ENCODE peak calls at places on chromosomes 4 and X, in five cellular contexts. X is esophagus squamous epithelium, Q is left lung, I is endothelial cell, T is GM13976. G is an unnamed sample.

GRCh38 chr4:1247811-1248261 is 1.1 kb downstream of the CTBP1 start:
- DNase-seq in X (no peak), Q (no peak), I (no peak), T (no peak), G (peak; percentile 7)

GRCh38 chrX:132708529-132708928 is 219.7 kb upstream of the MBNL3 start:
- DNase-seq in X (no peak), Q (no peak), I (no peak), T (no peak), G (no peak)

GRCh38 chr4:69649629-69650028 is 3.4 kb downstream of the UGT2A1 start:
- DNase-seq in X (no peak), Q (no peak), I (no peak), T (no peak), G (no peak)

GRCh38 chrX:23752740-23753435 is 9.8 kb upstream of the ACOT9 start:
- DNase-seq in X (no peak), Q (no peak), I (no peak), T (no peak), G (no peak)

GRCh38 chr4:70651864-70652506 is 14.3 kb downstream of the JCHAIN start:
- DNase-seq in X (no peak), Q (no peak), I (no peak), T (peak; percentile 50), G (peak; percentile 45)

GRCh38 chrX:50497067-50497466 is 26.4 kb upstream of the DGKK start:
- DNase-seq in X (no peak), Q (no peak), I (no peak), T (no peak), G (no peak)

GRCh38 chr4:182170417-182170935 is 72.7 kb upstream of the TENM3 start:
- DNase-seq in X (no peak), Q (no peak), I (no peak), T (no peak), G (no peak)

GRCh38 chrX:8815460-8816065 is 14.4 kb upstream of the FAM9A start:
- DNase-seq in X (no peak), Q (no peak), I (peak; percentile 50), T (peak; percentile 32), G (peak; percentile 27)

GRCh38 chrX:13377537-13377936 is 57.7 kb upstream of the ATXN3L start:
- DNase-seq in X (no peak), Q (no peak), I (no peak), T (no peak), G (no peak)

GRCh38 chr4:8247047-8247930 is 22.3 kb upstream of the HTRA3 start:
- DNase-seq in X (no peak), Q (no peak), I (no peak), T (no peak), G (no peak)

GRCh38 chrX:150944233-150944632 is 38.9 kb upstream of the HMGB3 start:
- DNase-seq in X (no peak), Q (no peak), I (no peak), T (no peak), G (no peak)

GRCh38 chr4:183328832-183329231 is 6.6 kb upstream of the CLDN24 start:
- DNase-seq in X (no peak), Q (no peak), I (no peak), T (no peak), G (no peak)

GRCh38 chr4:71294301-71294700 is 44.5 kb upstream of the SLC4A4 start:
- DNase-seq in X (no peak), Q (no peak), I (no peak), T (no peak), G (no peak)

GRCh38 chrX:110759785-110760184 is 35.8 kb downstream of the CHRDL1 start:
- DNase-seq in X (no peak), Q (no peak), I (no peak), T (no peak), G (no peak)

GRCh38 chr4:40719008-40719623 is 30.6 kb upstream of the NSUN7 start:
- DNase-seq in X (no peak), Q (no peak), I (no peak), T (peak; percentile 58), G (peak; percentile 86)
- TF ChIP-seq CTCF in X (no peak), Q (peak; percentile 18), I (no peak), T (peak; percentile 38), G (peak; percentile 78)

GRCh38 chrX:3788494-3789233 is 75.2 kb upstream of the PRKX start:
- DNase-seq in X (no peak), Q (no peak), I (peak; percentile 26), T (no peak), G (no peak)
- TF ChIP-seq CTCF in X (no peak), Q (no peak), I (no peak), T (no peak), G (no peak)

GRCh38 chrX:118526149-118526548 is 30.5 kb downstream of the DOCK11 start:
- DNase-seq in X (no peak), Q (no peak), I (no peak), T (no peak), G (no peak)

GRCh38 chrX:118525146-118525725 is 29.6 kb downstream of the DOCK11 start:
- DNase-seq in X (no peak), Q (no peak), I (no peak), T (no peak), G (no peak)

GRCh38 chrX:118522230-118522926 is 26.8 kb downstream of the DOCK11 start:
- DNase-seq in X (no peak), Q (no peak), I (no peak), T (no peak), G (no peak)

GRCh38 chrX:118523920-118524319 is 28.3 kb downstream of the DOCK11 start:
- DNase-seq in X (no peak), Q (no peak), I (no peak), T (no peak), G (no peak)

DNA sequence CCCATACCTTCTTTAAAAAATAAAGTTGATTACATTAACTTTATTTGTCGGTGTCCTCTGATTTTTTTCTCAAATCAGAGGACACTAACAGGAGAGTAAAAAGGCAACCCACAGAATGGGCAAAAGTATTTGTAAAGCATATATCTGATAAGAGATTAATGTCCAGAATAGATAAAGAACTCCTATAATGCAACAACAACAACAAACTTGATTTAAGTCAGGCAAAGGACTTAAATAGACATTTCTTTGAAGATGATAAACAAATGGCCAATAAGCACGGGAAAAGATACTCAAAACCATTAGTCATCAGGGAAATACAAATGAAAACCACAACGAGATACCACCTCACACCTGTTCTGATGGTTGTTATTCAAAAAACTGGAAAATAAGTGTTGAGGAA is 28.7 kb downstream of the DOCK11 start:
- DNase-seq in X (no peak), Q (no peak), I (no peak), T (no peak), G (no peak)
- TF ChIP-seq CTCF in X (no peak), Q (no peak), I (no peak), T (no peak), G (no peak)

DNA sequence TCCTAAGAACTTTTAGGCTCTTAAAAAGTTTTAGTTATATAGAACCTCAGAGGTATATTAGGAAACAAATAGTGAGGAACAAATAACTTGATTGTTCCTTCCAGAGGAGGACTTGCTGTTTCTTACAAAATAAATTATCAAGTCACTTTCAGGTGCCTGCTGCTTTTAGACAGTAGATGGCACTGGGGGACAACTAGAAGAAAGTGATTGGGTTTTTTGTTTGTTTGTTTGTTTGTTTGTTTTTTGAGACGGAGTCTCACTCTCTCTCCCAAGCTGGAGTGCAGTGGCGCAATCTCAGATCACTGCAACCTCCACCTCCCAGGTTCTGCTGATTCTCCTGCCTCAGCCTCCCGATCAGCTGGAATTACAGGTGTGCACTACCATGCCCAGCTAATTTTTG is 35.4 kb upstream of the CDKL5 start:
- DNase-seq in X (no peak), Q (no peak), I (no peak), T (no peak), G (no peak)
- TF ChIP-seq CTCF in X (no peak), Q (no peak), I (no peak), T (no peak), G (peak; percentile 21)

DNA sequence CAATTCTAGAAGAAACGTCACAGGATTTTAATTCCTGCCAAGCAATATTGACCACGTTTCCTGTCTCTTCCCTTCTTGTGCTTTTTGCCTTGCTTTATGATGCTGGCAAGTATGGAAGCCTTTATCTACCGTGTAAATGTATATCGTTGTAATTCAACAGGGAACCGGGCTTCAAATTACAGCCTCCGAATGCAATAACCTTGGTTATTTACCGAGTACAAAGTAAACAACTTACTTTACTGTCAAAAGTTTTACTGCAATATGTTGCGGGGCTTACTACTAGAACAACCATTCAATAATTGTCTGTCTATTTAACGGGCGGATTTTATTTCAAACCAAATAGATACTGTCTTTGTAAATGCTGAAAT is 73.0 kb downstream of the PALLD start:
- DNase-seq in X (no peak), Q (no peak), I (no peak), T (no peak), G (no peak)
- TF ChIP-seq CTCF in X (no peak), Q (no peak), I (no peak), T (no peak), G (no peak)

GRCh38 chr4:135192746-135193535 is 991.4 kb upstream of the PABPC4L start:
- DNase-seq in X (no peak), Q (no peak), I (no peak), T (no peak), G (no peak)
- TF ChIP-seq CTCF in X (no peak), Q (no peak), I (no peak), T (no peak), G (no peak)

GRCh38 chrX:149940015-149940716 is 1.9 kb upstream of the EOLA2 start:
- DNase-seq in X (peak; percentile 77), Q (peak; percentile 97), I (peak; percentile 81), T (peak; percentile 83), G (peak; percentile 89)
- TF ChIP-seq CTCF in X (no peak), Q (peak; percentile 30), I (no peak), T (no peak), G (peak; percentile 42)

G was measured in MM.1S.